ENCODE peak calls at places on chromosomes 11 and 22, in six cellular contexts. B is right atrium auricular region, S is cardiac muscle cell, D is non-pigmented ciliary epithelial cell, W is M059J, G is ecto neural progenitor cell. C is an unnamed sample.

GRCh38 chr11:44418438-44418795 is 108.5 kb upstream of the ALX4 start:
- DNase-seq in W (no peak), S (no peak), B (no peak), D (no peak), G (no peak), C (no peak)

GRCh38 chr22:38832005-38832978 is 11.5 kb downstream of the NPTXR start:
- DNase-seq in G (no peak), D (no peak), W (no peak), B (no peak), S (no peak), C (no peak)

GRCh38 chr11:123082977-123083376 is 21.0 kb upstream of the HSPA8 start:
- DNase-seq in S (no peak), W (no peak), B (peak; percentile 26), D (no peak), G (no peak), C (no peak)

GRCh38 chr11:17703951-17704350 is 15.4 kb upstream of the MYOD1 start:
- DNase-seq in W (no peak), S (no peak), B (no peak), G (no peak), D (no peak), C (peak; percentile 4)

GRCh38 chr11:35933572-35933925 is 10.3 kb upstream of the LDLRAD3 start:
- DNase-seq in D (no peak), B (no peak), G (no peak), S (no peak), W (no peak), C (no peak)

GRCh38 chr11:64887757-64888405 is 9.5 kb upstream of the EHD1 start:
- DNase-seq in S (peak; percentile 81), G (peak; percentile 94), B (peak; percentile 78), W (peak; percentile 47), D (no peak), C (peak; percentile 66)

GRCh38 chr11:3669742-3670183 is 1.4 kb downstream of the CHRNA10 start:
- DNase-seq in S (peak; percentile 52), D (no peak), G (no peak), B (no peak), W (no peak), C (no peak)

GRCh38 chr22:47598864-47599263 is 836.4 kb downstream of the TBC1D22A start:
- DNase-seq in S (no peak), W (no peak), B (no peak), D (no peak), G (no peak), C (no peak)

GRCh38 chr11:62137881-62138629 is 14.2 kb downstream of the INCENP start:
- DNase-seq in B (no peak), S (no peak), W (no peak), D (no peak), G (no peak), C (no peak)

GRCh38 chr11:68792400-68792955 is 41.2 kb upstream of the TESMIN start:
- DNase-seq in D (peak; percentile 9), B (no peak), W (peak; percentile 6), G (no peak), S (no peak), C (no peak)

GRCh38 chr22:39309881-39310714 is 9.3 kb downstream of the RPL3 start:
- DNase-seq in G (no peak), W (peak; percentile 28), S (no peak), B (no peak), D (no peak), C (peak; percentile 42)

GRCh38 chr11:11895672-11896071 is 53.9 kb downstream of the USP47 start:
- DNase-seq in S (no peak), D (no peak), B (no peak), G (no peak), W (peak; percentile 23), C (no peak)

GRCh38 chr11:47400813-47401279 is 7.5 kb upstream of the SLC39A13 start:
- DNase-seq in G (no peak), B (no peak), D (no peak), W (no peak), S (no peak), C (no peak)

GRCh38 chr11:85758026-85758425 is 52.9 kb downstream of the SYTL2 start:
- DNase-seq in G (no peak), W (no peak), S (no peak), B (no peak), D (no peak), C (no peak)

GRCh38 chr22:43376765-43377485 is 33.8 kb upstream of the SCUBE1 start:
- DNase-seq in S (no peak), W (peak; percentile 52), G (no peak), B (no peak), D (no peak), C (no peak)

GRCh38 chr11:123413636-123414035 is 16.4 kb upstream of the GRAMD1B start:
- DNase-seq in G (no peak), S (no peak), D (no peak), W (peak; percentile 20), B (no peak), C (no peak)

GRCh38 chr11:8988329-8989234 is 15.2 kb downstream of the NRIP3 start:
- DNase-seq in G (no peak), W (peak; percentile 58), B (no peak), D (no peak), S (no peak), C (no peak)

GRCh38 chr11:63769719-63770443 is 1.3 kb upstream of the ZFTA start:
- DNase-seq in B (no peak), G (peak; percentile 67), D (no peak), W (peak; percentile 25), S (peak; percentile 46), C (no peak)

GRCh38 chr22:48192920-48193319 is 1430.5 kb downstream of the TBC1D22A start:
- DNase-seq in D (no peak), G (no peak), B (no peak), S (no peak), W (no peak), C (no peak)

GRCh38 chr11:86099727-86100320 is 30.9 kb upstream of the PICALM start:
- DNase-seq in S (no peak), G (no peak), B (no peak), W (no peak), D (no peak), C (no peak)

GRCh38 chr22:46953968-46954755 is 191.7 kb downstream of the TBC1D22A start:
- DNase-seq in G (no peak), W (no peak), D (no peak), S (no peak), B (no peak), C (no peak)

GRCh38 chr11:114162719-114163123 is 103.2 kb downstream of the ZBTB16 start:
- DNase-seq in S (peak; percentile 74), G (no peak), B (peak; percentile 99), D (peak; percentile 97), W (peak; percentile 96), C (peak; percentile 61)